ENCODE peak calls at places on chromosomes 11 and 22, in seven cellular contexts. M, T, L, I, R, X and N are unnamed samples.

GRCh38 chr11:34182425-34182824 is 77.0 kb downstream of the NAT10 start:
- DNase-seq in M (no peak), T (no peak), L (no peak), I (no peak), R (no peak), X (no peak), N (no peak)

GRCh38 chr22:20641919-20642579 is 131.9 kb upstream of the SERPIND1 start:
- DNase-seq in M (no peak), T (no peak), L (no peak), I (no peak), R (no peak), X (no peak), N (no peak)

GRCh38 chr22:19571995-19572394 is 47.8 kb upstream of the CLDN5 start:
- DNase-seq in M (no peak), T (no peak), L (no peak), I (no peak), R (no peak), X (no peak), N (no peak)

GRCh38 chr11:737366-737765 is 9.9 kb upstream of the TALDO1 start:
- DNase-seq in M (no peak), T (no peak), L (no peak), I (no peak), R (no peak), X (no peak), N (no peak)

GRCh38 chr11:102453286-102453797 is 777 bp upstream of the TMEM123 start:
- DNase-seq in M (peak), T (no peak), L (peak), I (no peak), R (no peak), X (no peak), N (peak)

GRCh38 chr11:33005175-33005574 is 10.5 kb upstream of the DEPDC7 start:
- DNase-seq in M (no peak), T (no peak), L (no peak), I (no peak), R (no peak), X (no peak), N (no peak)

GRCh38 chr22:41197046-41197807 is 7.9 kb upstream of the L3MBTL2 start:
- DNase-seq in M (peak), T (peak), L (peak), I (peak), R (peak), X (peak), N (peak)

GRCh38 chr11:31643831-31644230 is 134.3 kb downstream of the ELP4 start:
- DNase-seq in M (no peak), T (no peak), L (no peak), I (no peak), R (no peak), X (no peak), N (no peak)

GRCh38 chr22:19319281-19319680 is 27.8 kb upstream of the CLTCL1 start:
- DNase-seq in M (no peak), T (no peak), L (no peak), I (no peak), R (no peak), X (no peak), N (no peak)

GRCh38 chr11:70278994-70279393 is 8.5 kb downstream of the PPFIA1 start:
- DNase-seq in M (no peak), T (no peak), L (no peak), I (no peak), R (no peak), X (no peak), N (no peak)

GRCh38 chr11:90134420-90135003 is at the start of gene NAALAD2:
- DNase-seq in M (peak), T (peak), L (peak), I (peak), R (no peak), X (peak), N (peak)

GRCh38 chr11:76459846-76460245 is 15.0 kb downstream of the EMSY start:
- DNase-seq in M (no peak), T (no peak), L (no peak), I (no peak), R (no peak), X (no peak), N (no peak)

GRCh38 chr11:76459299-76459698 is 14.5 kb downstream of the EMSY start:
- DNase-seq in M (no peak), T (no peak), L (peak), I (no peak), R (no peak), X (peak), N (no peak)

GRCh38 chr11:76455331-76455730 is 10.5 kb downstream of the EMSY start:
- DNase-seq in M (no peak), T (no peak), L (peak), I (no peak), R (no peak), X (peak), N (peak)

GRCh38 chr11:76455931-76456330 is 11.1 kb downstream of the EMSY start:
- DNase-seq in M (no peak), T (no peak), L (no peak), I (no peak), R (no peak), X (no peak), N (no peak)

DNA sequence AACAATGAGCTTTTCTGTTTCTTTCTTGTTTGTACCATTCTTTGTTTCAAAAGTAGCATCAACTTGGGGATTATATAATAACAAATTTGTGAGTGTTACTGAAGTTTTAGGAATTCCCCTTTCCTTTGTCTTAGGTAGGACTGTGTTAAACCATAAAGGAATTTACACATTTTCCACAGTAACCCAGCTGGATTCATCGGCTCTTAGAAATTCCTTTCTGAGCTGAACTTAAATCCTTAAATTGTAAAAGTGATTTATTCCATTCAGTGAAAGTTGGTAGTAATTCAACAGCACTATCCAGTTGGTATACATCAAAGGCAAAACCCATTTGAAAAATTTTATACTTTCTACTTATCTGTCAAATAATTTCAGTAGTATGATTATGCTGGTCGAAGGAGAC is 11.8 kb downstream of the EMSY start:
- DNase-seq in M (no peak), T (no peak), L (peak), I (no peak), R (no peak), X (peak), N (no peak)
- H3K27ac ChIP-seq in M (no peak), T (no peak), L (peak), I (no peak), R (no peak), X (no peak), N (peak)

GRCh38 chr11:17649261-17649660 is 70.1 kb upstream of the MYOD1 start:
- DNase-seq in M (no peak), T (no peak), L (no peak), I (no peak), R (no peak), X (no peak), N (no peak)
- H3K27ac ChIP-seq in M (no peak), T (no peak), L (no peak), I (no peak), R (no peak), X (no peak), N (no peak)

GRCh38 chr22:37301144-37301820 is 19.0 kb downstream of the CYTH4 start:
- DNase-seq in M (no peak), T (no peak), L (no peak), I (no peak), R (no peak), X (no peak), N (no peak)
- H3K27ac ChIP-seq in M (no peak), T (peak), L (no peak), I (no peak), R (peak), X (no peak), N (no peak)

GRCh38 chr11:64703048-64703447 is 19.9 kb downstream of the NRXN2 start:
- DNase-seq in M (no peak), T (no peak), L (no peak), I (no peak), R (no peak), X (no peak), N (no peak)

GRCh38 chr11:64710418-64711137 is 12.4 kb downstream of the NRXN2 start:
- DNase-seq in M (no peak), T (no peak), L (no peak), I (no peak), R (no peak), X (peak), N (no peak)

GRCh38 chr11:64711138-64711943 is 11.7 kb downstream of the NRXN2 start:
- DNase-seq in M (no peak), T (no peak), L (peak), I (no peak), R (no peak), X (peak), N (peak)

DNA sequence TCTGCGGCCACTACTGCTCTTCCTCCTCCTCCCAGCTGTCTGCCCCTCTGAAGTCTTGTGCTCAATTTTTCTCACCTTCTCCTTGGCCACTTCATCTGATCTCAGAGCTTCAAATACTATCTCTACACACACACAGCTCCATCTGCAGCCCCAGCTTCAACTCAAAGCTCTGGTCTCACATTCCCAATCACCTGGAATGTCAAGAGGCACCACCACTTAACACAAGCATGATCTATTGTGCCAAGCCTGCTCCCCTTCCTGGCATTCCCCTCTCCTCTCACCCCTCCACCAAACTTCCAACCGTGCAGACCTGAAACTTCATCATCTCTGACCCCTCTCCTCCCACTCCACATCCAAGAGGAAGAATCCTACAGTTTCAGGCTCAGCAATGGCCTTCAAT is 17.5 kb downstream of the NRXN2 start:
- DNase-seq in M (no peak), T (no peak), L (no peak), I (no peak), R (no peak), X (no peak), N (no peak)
- H3K27ac ChIP-seq in M (no peak), T (no peak), L (no peak), I (no peak), R (no peak), X (no peak), N (no peak)

GRCh38 chr22:46114518-46115387 is 35.6 kb upstream of the PPARA start:
- DNase-seq in M (no peak), T (no peak), L (no peak), I (no peak), R (no peak), X (no peak), N (no peak)
- H3K27ac ChIP-seq in M (peak), T (peak), L (no peak), I (peak), R (no peak), X (no peak), N (no peak)

GRCh38 chr11:26228778-26229177 is 103.2 kb upstream of the ANO3 start:
- DNase-seq in M (no peak), T (no peak), L (no peak), I (no peak), R (no peak), X (no peak), N (no peak)

GRCh38 chr11:26231252-26231661 is 100.7 kb upstream of the ANO3 start:
- DNase-seq in M (no peak), T (no peak), L (no peak), I (no peak), R (no peak), X (no peak), N (no peak)

GRCh38 chr11:26227883-26228502 is 103.9 kb upstream of the ANO3 start:
- DNase-seq in M (no peak), T (no peak), L (no peak), I (no peak), R (no peak), X (no peak), N (no peak)

GRCh38 chr11:26229270-26229669 is 102.7 kb upstream of the ANO3 start:
- DNase-seq in M (no peak), T (no peak), L (no peak), I (no peak), R (no peak), X (no peak), N (no peak)

DNA sequence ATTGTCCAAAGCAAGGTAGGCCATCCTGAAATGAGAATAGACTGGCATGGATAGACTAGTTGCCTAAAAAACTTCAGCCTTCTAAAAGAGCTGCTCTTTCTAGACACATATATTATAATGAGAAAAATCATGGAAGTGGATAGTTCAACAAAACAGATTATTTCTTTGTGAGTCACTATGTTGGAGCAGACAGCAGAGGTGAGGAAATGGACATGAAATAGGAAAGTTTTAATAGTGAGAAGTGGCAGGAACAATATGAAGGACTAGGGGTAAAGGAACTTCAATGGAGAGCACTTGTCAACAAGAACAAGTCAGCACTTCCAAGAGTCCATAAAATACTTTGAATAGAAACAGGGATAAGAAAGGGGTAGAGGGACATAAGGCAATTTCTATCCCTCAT is 101.9 kb upstream of the ANO3 start:
- DNase-seq in M (no peak), T (no peak), L (no peak), I (no peak), R (no peak), X (no peak), N (no peak)
- H3K27ac ChIP-seq in M (no peak), T (no peak), L (no peak), I (no peak), R (no peak), X (no peak), N (no peak)

DNA sequence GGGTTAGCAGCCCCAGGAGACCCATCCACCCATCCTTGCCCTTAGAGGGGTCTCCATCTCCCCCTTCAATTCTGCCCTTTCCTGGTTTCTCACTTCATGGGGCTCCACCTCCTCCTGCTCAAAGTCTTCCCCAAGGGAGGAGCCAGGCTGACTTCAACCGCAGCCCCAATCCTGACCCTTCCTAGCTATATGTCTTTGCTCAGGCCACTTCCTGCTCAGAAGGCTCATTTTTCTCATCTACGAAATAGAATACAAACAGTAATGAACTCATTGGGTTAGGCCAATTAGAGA is 24.5 kb downstream of the POU2AF1 start:
- DNase-seq in M (no peak), T (no peak), L (no peak), I (no peak), R (no peak), X (no peak), N (no peak)
- H3K27ac ChIP-seq in M (no peak), T (no peak), L (no peak), I (no peak), R (no peak), X (no peak), N (no peak)